ENCODE peak calls at places on chromosomes 1 and 21, in ten cellular contexts. One of them, this sample, is unnamed.

GRCh38 chr1:31677949-31678348 is 25.9 kb downstream of the COL16A1 start:
- DNase-seq in CD8-positive, alpha-beta memory T cell: no peak
- DNase-seq in AG04449: no peak
- DNase-seq in lower leg skin: no peak
- DNase-seq in hepatocyte: no peak
- DNase-seq in GM23248: no peak
- DNase-seq in ovary: no peak
- DNase-seq in BE2C: no peak
- DNase-seq in fibroblast of mammary gland: no peak
- DNase-seq in PC-3: no peak
- DNase-seq in this sample: no peak

GRCh38 chr1:218402771-218403110 is 57.6 kb downstream of the TGFB2 start:
- DNase-seq in CD8-positive, alpha-beta memory T cell: no peak
- DNase-seq in AG04449: no peak
- DNase-seq in lower leg skin: no peak
- DNase-seq in hepatocyte: no peak
- DNase-seq in GM23248: no peak
- DNase-seq in ovary: no peak
- DNase-seq in BE2C: no peak
- DNase-seq in fibroblast of mammary gland: no peak
- DNase-seq in PC-3: no peak
- DNase-seq in this sample: no peak

GRCh38 chr1:46535063-46535462 is 16.4 kb downstream of the KNCN start:
- DNase-seq in CD8-positive, alpha-beta memory T cell: no peak
- DNase-seq in AG04449: no peak
- DNase-seq in lower leg skin: no peak
- DNase-seq in hepatocyte: peak; percentile 41
- DNase-seq in GM23248: peak; percentile 50
- DNase-seq in ovary: no peak
- DNase-seq in BE2C: peak; percentile 20
- DNase-seq in fibroblast of mammary gland: peak; percentile 17
- DNase-seq in PC-3: peak; percentile 59
- DNase-seq in this sample: no peak

GRCh38 chr1:62271137-62271536 is 48.1 kb downstream of the KANK4 start:
- DNase-seq in CD8-positive, alpha-beta memory T cell: no peak
- DNase-seq in AG04449: no peak
- DNase-seq in lower leg skin: no peak
- DNase-seq in hepatocyte: peak; percentile 36
- DNase-seq in GM23248: no peak
- DNase-seq in ovary: no peak
- DNase-seq in BE2C: peak; percentile 75
- DNase-seq in fibroblast of mammary gland: no peak
- DNase-seq in PC-3: no peak
- DNase-seq in this sample: no peak

GRCh38 chr21:22490044-22490443 is 1491.8 kb downstream of the NCAM2 start:
- DNase-seq in CD8-positive, alpha-beta memory T cell: no peak
- DNase-seq in AG04449: no peak
- DNase-seq in lower leg skin: no peak
- DNase-seq in hepatocyte: no peak
- DNase-seq in GM23248: no peak
- DNase-seq in ovary: no peak
- DNase-seq in BE2C: no peak
- DNase-seq in fibroblast of mammary gland: no peak
- DNase-seq in PC-3: peak; percentile 52
- DNase-seq in this sample: no peak

GRCh38 chr1:109185990-109186703 is 27.6 kb upstream of the SARS1 start:
- DNase-seq in CD8-positive, alpha-beta memory T cell: no peak
- DNase-seq in AG04449: no peak
- DNase-seq in lower leg skin: no peak
- DNase-seq in hepatocyte: no peak
- DNase-seq in GM23248: no peak
- DNase-seq in ovary: no peak
- DNase-seq in BE2C: no peak
- DNase-seq in fibroblast of mammary gland: no peak
- DNase-seq in PC-3: no peak
- DNase-seq in this sample: peak; percentile 69

GRCh38 chr1:206006946-206007345 is 3.8 kb upstream of the RAB7B start:
- DNase-seq in CD8-positive, alpha-beta memory T cell: no peak
- DNase-seq in AG04449: no peak
- DNase-seq in lower leg skin: no peak
- DNase-seq in hepatocyte: no peak
- DNase-seq in GM23248: no peak
- DNase-seq in ovary: no peak
- DNase-seq in BE2C: no peak
- DNase-seq in fibroblast of mammary gland: no peak
- DNase-seq in PC-3: no peak
- DNase-seq in this sample: no peak

GRCh38 chr21:36203603-36203889 is 46.9 kb downstream of the DOP1B start:
- DNase-seq in CD8-positive, alpha-beta memory T cell: no peak
- DNase-seq in AG04449: no peak
- DNase-seq in lower leg skin: no peak
- DNase-seq in hepatocyte: peak; percentile 81
- DNase-seq in GM23248: peak; percentile 96
- DNase-seq in ovary: no peak
- DNase-seq in BE2C: no peak
- DNase-seq in fibroblast of mammary gland: peak; percentile 89
- DNase-seq in PC-3: peak; percentile 86
- DNase-seq in this sample: no peak

GRCh38 chr1:224503161-224504118 is 68.8 kb upstream of the WDR26 start:
- DNase-seq in CD8-positive, alpha-beta memory T cell: no peak
- DNase-seq in AG04449: no peak
- DNase-seq in lower leg skin: peak; percentile 93
- DNase-seq in hepatocyte: peak; percentile 83
- DNase-seq in GM23248: peak; percentile 90
- DNase-seq in ovary: peak; percentile 54
- DNase-seq in BE2C: peak; percentile 94
- DNase-seq in fibroblast of mammary gland: peak; percentile 80
- DNase-seq in PC-3: peak; percentile 95
- DNase-seq in this sample: peak; percentile 39

GRCh38 chr1:14648931-14649860 is 50.7 kb downstream of the KAZN start:
- DNase-seq in CD8-positive, alpha-beta memory T cell: no peak
- DNase-seq in AG04449: no peak
- DNase-seq in lower leg skin: no peak
- DNase-seq in hepatocyte: no peak
- DNase-seq in GM23248: no peak
- DNase-seq in ovary: no peak
- DNase-seq in BE2C: no peak
- DNase-seq in fibroblast of mammary gland: no peak
- DNase-seq in PC-3: peak; percentile 76
- DNase-seq in this sample: no peak

GRCh38 chr1:212413902-212414327 is 771 bp downstream of the PACC1 start:
- DNase-seq in CD8-positive, alpha-beta memory T cell: no peak
- DNase-seq in AG04449: no peak
- DNase-seq in lower leg skin: no peak
- DNase-seq in hepatocyte: peak; percentile 23
- DNase-seq in GM23248: peak; percentile 65
- DNase-seq in ovary: no peak
- DNase-seq in BE2C: peak; percentile 40
- DNase-seq in fibroblast of mammary gland: no peak
- DNase-seq in PC-3: no peak
- DNase-seq in this sample: no peak

GRCh38 chr1:212410231-212410825 is 4.4 kb downstream of the PACC1 start:
- DNase-seq in CD8-positive, alpha-beta memory T cell: no peak
- DNase-seq in AG04449: no peak
- DNase-seq in lower leg skin: no peak
- DNase-seq in hepatocyte: peak; percentile 18
- DNase-seq in GM23248: no peak
- DNase-seq in ovary: no peak
- DNase-seq in BE2C: no peak
- DNase-seq in fibroblast of mammary gland: no peak
- DNase-seq in PC-3: no peak
- DNase-seq in this sample: no peak

GRCh38 chr1:212414328-212415106 is at the start of gene PACC1:
- DNase-seq in CD8-positive, alpha-beta memory T cell: peak; percentile 90
- DNase-seq in AG04449: no peak
- DNase-seq in lower leg skin: peak; percentile 81
- DNase-seq in hepatocyte: peak; percentile 95
- DNase-seq in GM23248: peak; percentile 88
- DNase-seq in ovary: peak; percentile 83
- DNase-seq in BE2C: peak; percentile 95
- DNase-seq in fibroblast of mammary gland: peak; percentile 79
- DNase-seq in PC-3: peak; percentile 98
- DNase-seq in this sample: peak; percentile 95

GRCh38 chr1:212412374-212412773 is 2.3 kb downstream of the PACC1 start:
- DNase-seq in CD8-positive, alpha-beta memory T cell: no peak
- DNase-seq in AG04449: no peak
- DNase-seq in lower leg skin: no peak
- DNase-seq in hepatocyte: no peak
- DNase-seq in GM23248: no peak
- DNase-seq in ovary: no peak
- DNase-seq in BE2C: no peak
- DNase-seq in fibroblast of mammary gland: no peak
- DNase-seq in PC-3: no peak
- DNase-seq in this sample: no peak

GRCh38 chr1:212415107-212415841 is 588 bp upstream of the PACC1 start:
- DNase-seq in CD8-positive, alpha-beta memory T cell: peak; percentile 5
- DNase-seq in AG04449: no peak
- DNase-seq in lower leg skin: no peak
- DNase-seq in hepatocyte: no peak
- DNase-seq in GM23248: no peak
- DNase-seq in ovary: no peak
- DNase-seq in BE2C: no peak
- DNase-seq in fibroblast of mammary gland: no peak
- DNase-seq in PC-3: no peak
- DNase-seq in this sample: peak; percentile 86
- H3K4me3 ChIP-seq in CD8-positive, alpha-beta memory T cell: peak overlapping the region; percentile 90
- H3K4me3 ChIP-seq in AG04449: peak overlapping the region; percentile 97
- H3K4me3 ChIP-seq in lower leg skin: peak overlapping the region; percentile 72
- H3K4me3 ChIP-seq in hepatocyte: no peak overlapping the region
- H3K4me3 ChIP-seq in GM23248: peak overlapping the region; percentile 98
- H3K4me3 ChIP-seq in ovary: peak overlapping the region; percentile 79
- H3K4me3 ChIP-seq in BE2C: peak overlapping the region; percentile 88
- H3K4me3 ChIP-seq in fibroblast of mammary gland: peak overlapping the region; percentile 85
- H3K4me3 ChIP-seq in PC-3: peak overlapping the region; percentile 79
- H3K4me3 ChIP-seq in this sample: peak overlapping the region; percentile 83

GRCh38 chr1:20199840-20200239 is 13.5 kb upstream of the PLA2G2C start:
- DNase-seq in CD8-positive, alpha-beta memory T cell: no peak
- DNase-seq in AG04449: no peak
- DNase-seq in lower leg skin: no peak
- DNase-seq in hepatocyte: no peak
- DNase-seq in GM23248: no peak
- DNase-seq in ovary: no peak
- DNase-seq in BE2C: no peak
- DNase-seq in fibroblast of mammary gland: no peak
- DNase-seq in PC-3: no peak
- DNase-seq in this sample: no peak
- H3K4me3 ChIP-seq in CD8-positive, alpha-beta memory T cell: no peak overlapping the region
- H3K4me3 ChIP-seq in AG04449: no peak overlapping the region
- H3K4me3 ChIP-seq in lower leg skin: no peak overlapping the region
- H3K4me3 ChIP-seq in hepatocyte: no peak overlapping the region
- H3K4me3 ChIP-seq in GM23248: no peak overlapping the region
- H3K4me3 ChIP-seq in ovary: no peak overlapping the region
- H3K4me3 ChIP-seq in BE2C: no peak overlapping the region
- H3K4me3 ChIP-seq in fibroblast of mammary gland: no peak overlapping the region
- H3K4me3 ChIP-seq in PC-3: no peak overlapping the region
- H3K4me3 ChIP-seq in this sample: no peak overlapping the region

GRCh38 chr1:18955442-18956188 is 861 bp downstream of the IFFO2 start:
- DNase-seq in CD8-positive, alpha-beta memory T cell: peak; percentile 69
- DNase-seq in AG04449: no peak
- DNase-seq in lower leg skin: no peak
- DNase-seq in hepatocyte: peak; percentile 70
- DNase-seq in GM23248: peak; percentile 67
- DNase-seq in ovary: peak; percentile 43
- DNase-seq in BE2C: peak; percentile 30
- DNase-seq in fibroblast of mammary gland: peak; percentile 26
- DNase-seq in PC-3: peak; percentile 39
- DNase-seq in this sample: no peak
- H3K4me3 ChIP-seq in CD8-positive, alpha-beta memory T cell: peak overlapping the region; percentile 69
- H3K4me3 ChIP-seq in AG04449: peak overlapping the region; percentile 75
- H3K4me3 ChIP-seq in lower leg skin: peak overlapping the region; percentile 61
- H3K4me3 ChIP-seq in hepatocyte: peak overlapping the region; percentile 92
- H3K4me3 ChIP-seq in GM23248: peak overlapping the region; percentile 87
- H3K4me3 ChIP-seq in ovary: peak overlapping the region; percentile 73
- H3K4me3 ChIP-seq in BE2C: peak overlapping the region; percentile 8
- H3K4me3 ChIP-seq in fibroblast of mammary gland: peak overlapping the region; percentile 54
- H3K4me3 ChIP-seq in PC-3: peak overlapping the region; percentile 99
- H3K4me3 ChIP-seq in this sample: peak overlapping the region; percentile 67

GRCh38 chr21:46152939-46153258 is 2.5 kb downstream of the FTCD start:
- DNase-seq in CD8-positive, alpha-beta memory T cell: no peak
- DNase-seq in AG04449: no peak
- DNase-seq in lower leg skin: no peak
- DNase-seq in hepatocyte: no peak
- DNase-seq in GM23248: no peak
- DNase-seq in ovary: no peak
- DNase-seq in BE2C: no peak
- DNase-seq in fibroblast of mammary gland: no peak
- DNase-seq in PC-3: no peak
- DNase-seq in this sample: peak; percentile 47
- H3K4me3 ChIP-seq in CD8-positive, alpha-beta memory T cell: no peak overlapping the region
- H3K4me3 ChIP-seq in AG04449: no peak overlapping the region
- H3K4me3 ChIP-seq in lower leg skin: no peak overlapping the region
- H3K4me3 ChIP-seq in hepatocyte: no peak overlapping the region
- H3K4me3 ChIP-seq in GM23248: peak overlapping the region; percentile 12
- H3K4me3 ChIP-seq in ovary: no peak overlapping the region
- H3K4me3 ChIP-seq in BE2C: no peak overlapping the region
- H3K4me3 ChIP-seq in fibroblast of mammary gland: no peak overlapping the region
- H3K4me3 ChIP-seq in PC-3: no peak overlapping the region
- H3K4me3 ChIP-seq in this sample: peak overlapping the region; percentile 27

GRCh38 chr1:26360051-26360806 is 6.3 kb upstream of the CRYBG2 start:
- DNase-seq in CD8-positive, alpha-beta memory T cell: peak; percentile 52
- DNase-seq in AG04449: no peak
- DNase-seq in lower leg skin: no peak
- DNase-seq in hepatocyte: peak; percentile 75
- DNase-seq in GM23248: no peak
- DNase-seq in ovary: no peak
- DNase-seq in BE2C: no peak
- DNase-seq in fibroblast of mammary gland: no peak
- DNase-seq in PC-3: no peak
- DNase-seq in this sample: no peak
- H3K4me3 ChIP-seq in CD8-positive, alpha-beta memory T cell: peak overlapping the region; percentile 33
- H3K4me3 ChIP-seq in AG04449: peak overlapping the region; percentile 6
- H3K4me3 ChIP-seq in lower leg skin: no peak overlapping the region
- H3K4me3 ChIP-seq in hepatocyte: no peak overlapping the region
- H3K4me3 ChIP-seq in GM23248: no peak overlapping the region
- H3K4me3 ChIP-seq in ovary: no peak overlapping the region
- H3K4me3 ChIP-seq in BE2C: peak overlapping the region; percentile 4
- H3K4me3 ChIP-seq in fibroblast of mammary gland: no peak overlapping the region
- H3K4me3 ChIP-seq in PC-3: no peak overlapping the region
- H3K4me3 ChIP-seq in this sample: peak overlapping the region; percentile 46

DNA sequence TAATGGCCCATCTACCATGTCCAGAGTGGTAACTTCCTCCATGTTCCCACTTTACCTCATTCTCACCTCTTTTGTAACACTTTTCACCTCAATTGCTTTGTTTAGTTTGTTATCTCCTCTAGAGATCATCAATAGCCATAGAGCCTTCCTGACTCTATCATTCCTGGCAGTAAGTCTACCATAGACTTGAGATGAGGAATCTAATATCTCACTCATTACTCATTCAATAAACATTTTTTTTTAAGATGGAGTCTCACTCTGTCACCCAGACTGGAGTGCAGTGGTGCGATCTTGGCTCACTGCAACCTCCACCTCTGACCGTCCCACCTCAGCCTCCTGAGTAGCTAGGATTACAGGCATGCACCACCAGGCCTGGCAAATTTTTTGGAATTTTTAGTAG is 7.1 kb downstream of the NMNAT2 start:
- DNase-seq in CD8-positive, alpha-beta memory T cell: no peak
- DNase-seq in AG04449: no peak
- DNase-seq in lower leg skin: no peak
- DNase-seq in hepatocyte: no peak
- DNase-seq in GM23248: no peak
- DNase-seq in ovary: no peak
- DNase-seq in BE2C: no peak
- DNase-seq in fibroblast of mammary gland: no peak
- DNase-seq in PC-3: peak; percentile 71
- DNase-seq in this sample: no peak
- H3K4me3 ChIP-seq in CD8-positive, alpha-beta memory T cell: no peak overlapping the region
- H3K4me3 ChIP-seq in AG04449: no peak overlapping the region
- H3K4me3 ChIP-seq in lower leg skin: no peak overlapping the region
- H3K4me3 ChIP-seq in hepatocyte: no peak overlapping the region
- H3K4me3 ChIP-seq in GM23248: no peak overlapping the region
- H3K4me3 ChIP-seq in ovary: no peak overlapping the region
- H3K4me3 ChIP-seq in BE2C: no peak overlapping the region
- H3K4me3 ChIP-seq in fibroblast of mammary gland: no peak overlapping the region
- H3K4me3 ChIP-seq in PC-3: no peak overlapping the region
- H3K4me3 ChIP-seq in this sample: no peak overlapping the region

GRCh38 chr1:158177705-158178450 is 2.8 kb upstream of the CD1D start:
- DNase-seq in CD8-positive, alpha-beta memory T cell: no peak
- DNase-seq in AG04449: no peak
- DNase-seq in lower leg skin: peak; percentile 77
- DNase-seq in hepatocyte: peak; percentile 89
- DNase-seq in GM23248: peak; percentile 61
- DNase-seq in ovary: peak; percentile 66
- DNase-seq in BE2C: peak; percentile 91
- DNase-seq in fibroblast of mammary gland: peak; percentile 46
- DNase-seq in PC-3: peak; percentile 70
- DNase-seq in this sample: peak; percentile 24
- H3K4me3 ChIP-seq in CD8-positive, alpha-beta memory T cell: no peak overlapping the region
- H3K4me3 ChIP-seq in AG04449: peak overlapping the region; percentile 45
- H3K4me3 ChIP-seq in lower leg skin: no peak overlapping the region
- H3K4me3 ChIP-seq in hepatocyte: no peak overlapping the region
- H3K4me3 ChIP-seq in GM23248: peak overlapping the region; percentile 58
- H3K4me3 ChIP-seq in ovary: peak overlapping the region; percentile 40
- H3K4me3 ChIP-seq in BE2C: peak overlapping the region; percentile 6
- H3K4me3 ChIP-seq in fibroblast of mammary gland: peak overlapping the region; percentile 29
- H3K4me3 ChIP-seq in PC-3: peak overlapping the region; percentile 22
- H3K4me3 ChIP-seq in this sample: peak overlapping the region; percentile 46